ENCODE peak calls at places on chromosomes 2 and 18, in seven cellular contexts. T, Y, W, O, K, N and H are unnamed samples. For H3K9me3, the result is how much of the 10 kb centered on the place peaks cover.

GRCh38 chr2:206198677-206199076 is 39.0 kb downstream of the EEF1B2 start:
- DNase-seq in T (no peak), Y (no peak), W (no peak), O (no peak), K (no peak), N (no peak), H (no peak)

GRCh38 chr2:123453046-123453445 is 572.0 kb upstream of the CNTNAP5 start:
- DNase-seq in T (no peak), Y (no peak), W (no peak), O (no peak), K (no peak), N (no peak), H (no peak)

GRCh38 chr2:145412155-145412554 is 892.2 kb upstream of the ZEB2 start:
- DNase-seq in T (peak), Y (no peak), W (no peak), O (no peak), K (no peak), N (no peak), H (no peak)

GRCh38 chr2:237629739-237630138 is 2.4 kb downstream of the LRRFIP1 start:
- DNase-seq in T (no peak), Y (no peak), W (no peak), O (no peak), K (no peak), N (no peak), H (no peak)

GRCh38 chr2:121485039-121485438 is 45.6 kb upstream of the RNU4ATAC start:
- DNase-seq in T (no peak), Y (no peak), W (no peak), O (no peak), K (no peak), N (no peak), H (no peak)

GRCh38 chr2:157627594-157628281 is 926 bp downstream of the ACVR1C start:
- DNase-seq in T (no peak), Y (no peak), W (no peak), O (no peak), K (peak), N (peak), H (no peak)

GRCh38 chr2:187594801-187595200 is 40.6 kb upstream of the TFPI start:
- DNase-seq in T (no peak), Y (no peak), W (no peak), O (no peak), K (no peak), N (no peak), H (no peak)

GRCh38 chr18:6414723-6415362 is at the start of gene L3MBTL4:
- DNase-seq in T (no peak), Y (peak), W (no peak), O (peak), K (peak), N (peak), H (peak)

GRCh38 chr18:49024408-49024807 is 73.6 kb upstream of the SMAD7 start:
- DNase-seq in T (peak), Y (no peak), W (no peak), O (no peak), K (no peak), N (peak), H (no peak)

GRCh38 chr2:223474893-223475292 is 127.3 kb downstream of the SCG2 start:
- DNase-seq in T (no peak), Y (no peak), W (no peak), O (no peak), K (no peak), N (no peak), H (no peak)
- H3K9me3 ChIP-seq in T (under half), Y (under half), W (under half), O (under half), K (under half), N (under half), H (under half)

GRCh38 chr18:36526611-36527010 is 229.1 kb downstream of the FHOD3 start:
- DNase-seq in T (no peak), Y (no peak), W (no peak), O (no peak), K (no peak), N (no peak), H (no peak)
- H3K9me3 ChIP-seq in T (under half), Y (under half), W (under half), O (under half), K (under half), N (under half), H (under half)

GRCh38 chr18:80022613-80023012 is 11.6 kb upstream of the RBFA start:
- DNase-seq in T (peak), Y (no peak), W (peak), O (no peak), K (no peak), N (no peak), H (no peak)
- H3K9me3 ChIP-seq in T (under half), Y (under half), W (under half), O (half or more), K (under half), N (under half), H (under half)

GRCh38 chr2:181984814-181985631 is 630 bp upstream of the PPP1R1C start:
- DNase-seq in T (no peak), Y (no peak), W (no peak), O (no peak), K (no peak), N (no peak), H (no peak)
- H3K9me3 ChIP-seq in T (under half), Y (under half), W (under half), O (under half), K (under half), N (under half), H (under half)

GRCh38 chr2:228507870-228508269 is 326.4 kb upstream of the SPHKAP start:
- DNase-seq in T (no peak), Y (no peak), W (no peak), O (no peak), K (no peak), N (no peak), H (no peak)
- H3K9me3 ChIP-seq in T (under half), Y (under half), W (under half), O (under half), K (under half), N (under half), H (under half)

GRCh38 chr2:584863-585823 is 92.1 kb downstream of the TMEM18 start:
- DNase-seq in T (peak), Y (no peak), W (no peak), O (no peak), K (no peak), N (no peak), H (no peak)

GRCh38 chr2:582792-583528 is 94.2 kb downstream of the TMEM18 start:
- DNase-seq in T (no peak), Y (no peak), W (no peak), O (no peak), K (no peak), N (no peak), H (no peak)

GRCh38 chr2:579961-580360 is 97.2 kb downstream of the TMEM18 start:
- DNase-seq in T (no peak), Y (no peak), W (no peak), O (no peak), K (no peak), N (no peak), H (no peak)

GRCh38 chr2:586518-587370 is 90.5 kb downstream of the TMEM18 start:
- DNase-seq in T (no peak), Y (no peak), W (no peak), O (no peak), K (no peak), N (no peak), H (no peak)

DNA sequence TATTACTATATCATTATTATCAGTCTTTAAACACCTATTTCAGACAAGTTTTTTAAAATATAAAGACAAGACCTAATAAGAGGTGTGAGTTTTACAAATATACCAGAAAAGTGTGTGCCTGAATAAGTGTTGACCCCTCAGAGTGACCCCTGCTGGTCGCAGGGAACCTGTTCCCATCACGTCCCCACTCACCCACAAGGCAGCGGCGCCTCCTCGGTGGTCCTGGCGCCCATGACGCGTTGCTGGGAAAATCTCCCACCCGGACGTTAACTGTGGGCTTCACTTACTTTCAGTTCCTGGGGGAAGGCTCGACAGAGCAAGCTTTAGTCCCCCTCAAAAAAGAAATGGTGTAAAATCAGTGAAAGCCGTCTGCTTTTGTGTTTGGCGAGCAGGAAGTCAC is 93.5 kb downstream of the TMEM18 start:
- DNase-seq in T (no peak), Y (no peak), W (no peak), O (no peak), K (no peak), N (no peak), H (no peak)
- H3K9me3 ChIP-seq in T (under half), Y (under half), W (under half), O (under half), K (under half), N (under half), H (under half)

GRCh38 chr2:132466428-132467028 is 49.9 kb downstream of the GPR39 start:
- DNase-seq in T (no peak), Y (no peak), W (no peak), O (no peak), K (no peak), N (no peak), H (no peak)

GRCh38 chr2:132465917-132466316 is 49.3 kb downstream of the GPR39 start:
- DNase-seq in T (no peak), Y (no peak), W (no peak), O (no peak), K (no peak), N (no peak), H (no peak)

GRCh38 chr2:132463719-132464118 is 47.1 kb downstream of the GPR39 start:
- DNase-seq in T (no peak), Y (no peak), W (no peak), O (no peak), K (no peak), N (no peak), H (no peak)

GRCh38 chr2:132473174-132473883 is 56.7 kb downstream of the GPR39 start:
- DNase-seq in T (no peak), Y (no peak), W (no peak), O (no peak), K (no peak), N (no peak), H (no peak)

DNA sequence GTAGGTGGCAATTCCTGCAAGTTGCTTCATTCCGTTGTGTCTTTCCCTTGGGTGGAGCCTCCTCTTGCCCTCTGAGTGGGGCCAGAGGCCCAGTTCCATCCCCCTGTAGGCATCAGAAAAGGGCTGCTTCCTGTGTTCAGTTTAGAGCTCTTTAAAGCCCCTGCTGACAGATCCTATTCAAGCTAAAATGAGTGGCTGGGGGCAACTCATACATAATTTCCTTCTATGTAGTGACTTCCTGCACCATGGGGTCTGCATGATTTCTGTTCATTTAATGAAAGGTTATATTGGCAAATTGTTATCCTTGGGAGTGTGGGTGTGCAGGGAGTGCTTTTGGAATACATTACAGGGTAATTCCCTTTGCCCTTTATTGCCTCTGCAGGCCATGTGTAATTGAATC is 52.5 kb downstream of the GPR39 start:
- DNase-seq in T (no peak), Y (no peak), W (no peak), O (no peak), K (no peak), N (no peak), H (no peak)
- H3K9me3 ChIP-seq in T (under half), Y (under half), W (under half), O (under half), K (under half), N (under half), H (under half)

DNA sequence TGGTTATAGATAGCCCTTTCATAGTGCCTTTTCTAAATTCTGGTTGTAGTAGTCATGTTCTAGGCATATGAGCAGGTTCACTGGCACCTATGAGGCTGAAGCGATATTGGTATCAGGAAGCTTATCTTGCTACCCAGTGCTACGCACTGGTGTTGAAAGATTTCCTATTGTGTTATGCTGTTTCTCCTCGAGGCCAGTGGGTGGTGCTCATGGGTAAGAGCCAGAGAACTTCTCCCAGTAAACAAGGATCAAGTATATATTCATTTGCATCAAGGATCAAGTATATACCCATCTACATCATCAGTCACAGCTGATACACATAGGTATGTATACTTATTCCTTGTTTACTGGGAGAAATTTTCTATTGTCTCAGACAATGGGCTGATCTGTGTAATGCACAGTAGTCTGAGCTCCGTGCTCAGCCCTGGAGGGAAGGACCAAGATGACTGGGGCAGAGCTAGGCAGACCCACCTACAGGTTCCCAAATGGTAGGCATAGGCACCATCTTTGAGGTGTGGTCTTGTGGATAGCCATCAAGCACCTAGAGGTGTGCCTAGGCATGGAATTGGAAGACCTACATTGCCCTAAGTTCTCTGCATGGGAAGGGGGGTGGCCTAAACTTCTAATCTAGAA is 101.2 kb upstream of the GALNT13 start:
- DNase-seq in T (no peak), Y (no peak), W (peak), O (no peak), K (no peak), N (no peak), H (no peak)
- H3K9me3 ChIP-seq in T (under half), Y (under half), W (under half), O (under half), K (under half), N (under half), H (under half)

GRCh38 chr2:217612920-217613319 is 389.9 kb downstream of the TNS1 start:
- DNase-seq in T (no peak), Y (no peak), W (no peak), O (no peak), K (no peak), N (no peak), H (no peak)

GRCh38 chr2:217611626-217612127 is 391.1 kb downstream of the TNS1 start:
- DNase-seq in T (no peak), Y (no peak), W (no peak), O (no peak), K (no peak), N (no peak), H (no peak)

GRCh38 chr2:217609952-217610351 is 392.8 kb downstream of the TNS1 start:
- DNase-seq in T (no peak), Y (no peak), W (no peak), O (no peak), K (no peak), N (no peak), H (no peak)

GRCh38 chr2:217611056-217611455 is 391.7 kb downstream of the TNS1 start:
- DNase-seq in T (no peak), Y (no peak), W (no peak), O (no peak), K (no peak), N (no peak), H (no peak)

GRCh38 chr2:217610411-217610814 is 392.4 kb downstream of the TNS1 start:
- DNase-seq in T (no peak), Y (no peak), W (no peak), O (no peak), K (no peak), N (no peak), H (no peak)
- H3K9me3 ChIP-seq in T (under half), Y (under half), W (under half), O (under half), K (under half), N (under half), H (under half)

DNA sequence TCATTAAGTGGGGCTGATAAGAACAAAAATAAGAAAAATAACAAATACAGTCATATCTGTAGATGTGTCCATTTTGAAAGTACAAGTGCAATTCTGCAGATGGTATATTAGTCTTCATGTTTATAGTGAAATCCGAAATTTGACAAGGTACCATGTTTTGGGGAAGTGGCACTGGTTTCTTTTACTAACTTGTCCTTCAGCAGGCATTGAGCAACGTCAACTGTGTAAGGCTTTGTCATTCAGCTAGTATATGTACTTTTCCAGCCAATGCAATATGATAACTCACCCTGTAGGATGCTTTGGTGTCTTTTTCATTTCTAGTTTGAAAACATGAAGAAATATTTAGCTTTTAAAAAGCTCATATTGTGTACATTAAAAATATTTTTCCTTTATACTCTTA is 139.9 kb downstream of the MCFD2 start:
- DNase-seq in T (no peak), Y (no peak), W (no peak), O (no peak), K (no peak), N (no peak), H (no peak)
- H3K9me3 ChIP-seq in T (under half), Y (under half), W (under half), O (under half), K (under half), N (under half), H (under half)